ENCODE peak calls at places on chromosomes 13 and 19, in seven cellular contexts. F is fibroblast of lung; P is breast epithelium; H is left ventricle myocardium inferior; B is CD8-positive, alpha-beta memory T cell; A is heart left ventricle; O is adipocyte. T is an unnamed sample.

GRCh38 chr13:33838567-33839131 is 20.7 kb downstream of the RFC3 start:
- DNase-seq in A (no peak), B (no peak), O (peak; percentile 77), F (peak; percentile 67), P (no peak), H (no peak), T (no peak)

GRCh38 chr19:19426799-19427198 is 21.3 kb downstream of the GATAD2A start:
- DNase-seq in F (no peak), P (no peak), H (no peak), A (no peak), O (no peak), B (no peak), T (no peak)

GRCh38 chr19:15101479-15102082 is 5.6 kb upstream of the SYDE1 start:
- DNase-seq in A (no peak), F (peak; percentile 50), H (no peak), B (peak; percentile 28), O (peak; percentile 55), P (no peak), T (peak; percentile 77)

GRCh38 chr13:52809310-52809769 is 39.1 kb downstream of the PCDH8 start:
- DNase-seq in O (peak; percentile 11), P (peak; percentile 29), H (peak; percentile 33), A (peak; percentile 70), F (peak; percentile 35), B (peak; percentile 10), T (peak; percentile 93)

GRCh38 chr13:36163809-36164308 is 32.7 kb upstream of the DCLK1 start:
- DNase-seq in H (peak; percentile 66), P (peak; percentile 38), A (peak; percentile 37), B (no peak), F (peak; percentile 97), O (peak; percentile 92), T (no peak)

GRCh38 chr13:87244256-87244870 is 426.8 kb upstream of the SLITRK5 start:
- DNase-seq in B (no peak), O (no peak), F (no peak), P (no peak), H (no peak), A (no peak), T (no peak)

GRCh38 chr13:33169273-33169980 is 116.1 kb downstream of the STARD13 start:
- DNase-seq in A (no peak), F (peak; percentile 78), H (no peak), B (no peak), O (peak; percentile 46), P (no peak), T (no peak)

GRCh38 chr13:103386341-103386740 is 320.1 kb upstream of the SLC10A2 start:
- DNase-seq in O (peak; percentile 1), B (no peak), P (no peak), F (peak; percentile 56), A (peak; percentile 8), H (no peak), T (no peak)

GRCh38 chr13:39597828-39598227 is 5.2 kb downstream of the LHFPL6 start:
- DNase-seq in P (no peak), A (no peak), F (peak; percentile 49), H (no peak), B (no peak), O (peak; percentile 82), T (no peak)

GRCh38 chr13:30569901-30570576 is 47.7 kb upstream of the USPL1 start:
- DNase-seq in F (peak; percentile 95), P (peak; percentile 33), H (no peak), A (peak; percentile 23), B (no peak), O (peak; percentile 91), T (no peak)

GRCh38 chr19:5048091-5048726 is 79.3 kb downstream of the KDM4B start:
- DNase-seq in A (peak; percentile 72), B (peak; percentile 27), F (peak; percentile 72), P (peak; percentile 76), H (peak; percentile 77), O (peak; percentile 91), T (peak; percentile 98)

GRCh38 chr13:46359731-46360130 is 27.3 kb downstream of the RUBCNL start:
- DNase-seq in O (peak; percentile 70), B (no peak), P (no peak), F (peak; percentile 38), A (no peak), H (no peak), T (no peak)

GRCh38 chr13:48977973-48978372 is 2.3 kb downstream of the FNDC3A start:
- DNase-seq in F (no peak), H (no peak), P (no peak), B (no peak), A (no peak), O (peak; percentile 39), T (no peak)

GRCh38 chr13:27086599-27087265 is 84.9 kb downstream of the USP12 start:
- DNase-seq in O (no peak), A (no peak), F (no peak), B (no peak), H (no peak), P (no peak), T (no peak)

GRCh38 chr19:45972081-45972943 is 1.4 kb downstream of the NOVA2 start:
- DNase-seq in H (peak; percentile 21), A (peak; percentile 48), O (no peak), P (no peak), F (no peak), B (peak; percentile 40), T (no peak)

GRCh38 chr19:43616954-43617353 is 2.5 kb downstream of the ZNF428 start:
- DNase-seq in A (no peak), H (no peak), B (no peak), F (no peak), O (no peak), P (no peak), T (no peak)

GRCh38 chr19:39969681-39970423 is 1.1 kb upstream of the PSMC4 start:
- DNase-seq in O (no peak), B (no peak), A (no peak), H (no peak), P (no peak), F (no peak), T (no peak)

GRCh38 chr19:50640368-50640767 is 687 bp upstream of the SYT3 start:
- DNase-seq in A (no peak), F (no peak), O (no peak), H (no peak), B (no peak), P (no peak), T (no peak)

GRCh38 chr19:50636317-50637085 is 3.2 kb downstream of the SYT3 start:
- DNase-seq in F (no peak), A (no peak), O (no peak), P (no peak), B (no peak), H (no peak), T (no peak)

GRCh38 chr19:50638576-50638975 is 1.1 kb downstream of the SYT3 start:
- DNase-seq in F (no peak), H (no peak), O (no peak), B (no peak), P (no peak), A (no peak), T (no peak)

GRCh38 chr19:50644315-50644915 is 4.7 kb upstream of the SYT3 start:
- DNase-seq in B (no peak), F (no peak), H (no peak), A (no peak), P (no peak), O (no peak), T (no peak)

DNA sequence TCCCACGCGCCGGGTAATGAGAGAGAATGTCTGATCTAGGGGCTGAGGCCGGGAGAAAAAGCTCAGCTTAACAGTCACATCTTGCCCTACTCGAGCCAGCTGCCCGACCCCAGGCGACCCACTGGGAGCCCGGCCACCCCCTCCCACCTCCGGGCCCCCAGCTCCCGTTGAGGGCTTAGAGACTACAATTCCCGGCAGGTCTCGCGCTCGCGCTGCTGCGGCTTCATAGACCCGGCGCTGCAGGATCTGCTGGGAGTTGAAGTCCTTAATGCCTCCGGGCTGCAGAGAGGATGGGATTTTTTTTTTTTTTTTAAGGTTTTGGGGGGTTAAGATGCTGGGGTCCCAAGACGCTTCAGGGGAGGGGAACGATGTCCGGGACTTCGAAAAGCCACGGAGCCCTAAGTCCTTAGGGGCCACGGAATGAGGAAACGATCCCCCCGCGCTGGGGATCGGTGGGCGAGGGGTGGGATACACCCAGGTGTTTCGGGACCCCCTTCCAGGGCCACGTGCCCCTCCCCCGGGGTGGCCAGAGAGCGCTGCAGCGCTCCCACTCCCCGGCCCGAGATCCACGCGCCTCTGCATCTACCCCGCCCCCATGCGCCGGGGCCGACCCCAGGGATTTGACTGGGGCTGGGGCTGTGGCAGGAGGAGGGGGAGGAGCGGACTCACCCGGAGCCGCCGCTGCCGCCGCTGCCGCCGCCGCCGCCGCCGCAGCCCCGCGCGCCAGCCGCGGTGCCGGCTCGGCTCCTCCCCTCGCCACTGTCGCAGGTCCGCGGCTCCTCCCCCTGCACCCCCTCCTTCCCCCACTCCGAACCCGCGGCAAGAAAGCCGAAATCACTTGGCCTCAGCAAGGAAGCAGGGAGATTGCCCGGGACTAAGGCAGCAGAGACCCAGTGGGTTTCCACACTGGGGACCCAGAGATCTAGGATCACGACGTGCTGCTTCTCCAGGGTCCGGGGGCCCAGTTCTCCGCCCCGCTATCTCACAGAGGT is at the start of gene SYT3:
- DNase-seq in F (peak; percentile 19), B (no peak), P (no peak), A (peak; percentile 20), O (peak; percentile 78), H (peak; percentile 36), T (peak; percentile 97)
- H3K4me3 ChIP-seq in F (no peak within 1 kb of the TSS), B (no peak within 1 kb of the TSS), P (peak within 1 kb of the TSS; percentile 66), A (peak within 1 kb of the TSS; percentile 51), O (peak within 1 kb of the TSS; percentile 74), H (peak within 1 kb of the TSS; percentile 70), T (peak within 1 kb of the TSS; percentile 62)

GRCh38 chr19:36108684-36109083 is 2.3 kb upstream of the OVOL3 start:
- DNase-seq in H (no peak), F (no peak), O (no peak), A (no peak), B (no peak), P (no peak), T (no peak)
- H3K36me3 ChIP-seq in H (peaks cover 40% of the 10 kb centered on the region), F (peaks cover 13% of the 10 kb centered on the region), O (peaks cover 9% of the 10 kb centered on the region), A (peaks cover 28% of the 10 kb centered on the region), B (peaks cover 4% of the 10 kb centered on the region), P (no peaks in the 10 kb centered on the region), T (peaks cover 13% of the 10 kb centered on the region)

DNA sequence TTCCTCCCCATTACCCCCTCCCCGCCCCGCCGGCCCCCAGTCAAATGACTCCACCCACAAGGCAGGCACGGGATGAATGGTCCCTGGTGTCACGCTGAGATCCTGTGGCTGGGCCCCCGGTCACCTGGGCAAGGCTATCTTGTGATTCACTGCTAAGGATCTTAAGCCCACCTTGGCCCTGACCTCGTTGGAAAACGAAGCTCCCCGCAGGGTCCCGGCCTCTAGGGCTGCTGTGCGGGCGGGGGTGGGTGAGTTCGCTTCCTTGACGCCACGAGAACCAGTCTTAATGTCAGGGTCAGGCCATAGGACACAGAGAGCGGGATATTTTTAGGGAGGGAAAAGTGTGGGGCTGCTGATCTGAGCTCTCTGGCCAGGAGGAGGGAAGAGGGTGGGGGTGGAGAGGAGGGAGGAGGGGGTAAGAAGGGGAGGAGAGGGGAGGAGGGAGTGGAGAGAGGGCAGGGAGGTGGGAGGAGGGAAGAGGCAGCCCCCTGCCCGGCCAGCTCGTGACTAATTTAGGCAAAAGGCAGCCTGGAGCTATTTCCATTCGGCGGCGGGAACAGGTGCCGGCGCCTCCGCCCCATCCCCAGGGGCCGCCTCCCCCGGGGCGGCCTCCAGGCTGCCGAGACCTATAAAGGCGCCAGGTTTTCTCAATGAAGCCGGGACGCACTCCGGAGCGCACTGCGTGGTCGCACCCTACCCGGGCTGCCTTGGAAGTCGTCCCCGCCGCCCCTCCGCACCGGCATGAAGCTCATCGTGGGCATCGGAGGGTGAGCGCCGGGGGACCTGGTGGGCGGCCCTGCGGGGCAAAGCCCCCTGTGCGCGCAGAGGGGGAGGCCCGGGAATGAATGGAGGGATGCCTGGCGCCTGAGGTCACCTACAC is at the start of gene NMRK2:
- DNase-seq in P (no peak), F (no peak), O (no peak), B (no peak), H (peak; percentile 66), A (peak; percentile 69), T (peak; percentile 99)
- H3K4me3 ChIP-seq in P (no peak within 1 kb of the TSS), F (no peak within 1 kb of the TSS), O (no peak within 1 kb of the TSS), B (no peak within 1 kb of the TSS), H (peak within 1 kb of the TSS; percentile 67), A (peak within 1 kb of the TSS; percentile 56), T (peak within 1 kb of the TSS; percentile 69)

GRCh38 chr19:16435999-16436650 is 35.6 kb downstream of the EPS15L1 start:
- DNase-seq in A (no peak), P (no peak), H (no peak), O (no peak), B (no peak), F (no peak), T (no peak)
- H3K36me3 ChIP-seq in A (peaks cover 72% of the 10 kb centered on the region), P (no peaks in the 10 kb centered on the region), H (peaks cover 82% of the 10 kb centered on the region), O (peaks cover 59% of the 10 kb centered on the region), B (peaks cover 11% of the 10 kb centered on the region), F (peaks cover 2% of the 10 kb centered on the region), T (peaks cover 14% of the 10 kb centered on the region)

T was measured in H7.